ENCODE peak calls at places on chromosomes 11 and 22, in ten cellular contexts. I is NCI-H748 treated with DMSO at 0.1 percent for 48 hours; E is fibroblast of mammary gland; J is Kasumi-1; L is mucosa of descending colon; G is neuronal stem cell; X is stimulated activated effector memory CD8-positive, alpha-beta T cell treated with anti-CD3 and anti-CD28 coated beads, Interleukin-12 subunit alpha, Interleukin-12 subunit beta, amount 100 ng/mL, for 72 hours; K is mammary epithelial cell; C is stimulated activated naive CD8-positive, alpha-beta T cell treated with anti-CD3 and anti-CD28 coated beads, Interleukin-15, Interleukin-2, amounts not matched to agents 100 U/mL and 50 U/mL, for 24 hours; O is effector memory CD8-positive, alpha-beta T cell. T is an unnamed sample.

GRCh38 chr11:7576671-7577225 is 62.9 kb downstream of the PPFIBP2 start:
- DNase-seq in C (no peak), K (no peak), L (peak; percentile 62), O (no peak), G (no peak), I (no peak), E (peak; percentile 56), J (no peak), X (no peak), T (no peak)

GRCh38 chr11:114064216-114064615 is 4.7 kb downstream of the ZBTB16 start:
- DNase-seq in G (no peak), C (no peak), E (no peak), K (no peak), J (no peak), X (no peak), O (no peak), I (no peak), L (no peak), T (no peak)

GRCh38 chr22:29587938-29588699 is 7.2 kb upstream of the NIPSNAP1 start:
- DNase-seq in K (peak; percentile 90), L (no peak), J (no peak), C (no peak), G (no peak), X (no peak), O (no peak), I (no peak), E (peak; percentile 91), T (no peak)

GRCh38 chr22:46142548-46143490 is 7.5 kb upstream of the PPARA start:
- DNase-seq in I (no peak), G (no peak), L (peak; percentile 22), J (no peak), C (no peak), X (no peak), K (no peak), E (no peak), O (no peak), T (no peak)

GRCh38 chr11:93653080-93653479 is 8.4 kb upstream of the CEP295 start:
- DNase-seq in K (no peak), X (peak; percentile 62), E (no peak), L (no peak), J (no peak), C (no peak), O (no peak), G (no peak), I (no peak), T (no peak)

GRCh38 chr11:88377151-88377550 is 39.6 kb upstream of the CTSC start:
- DNase-seq in O (no peak), C (no peak), L (no peak), E (no peak), K (no peak), X (no peak), G (no peak), J (no peak), I (no peak), T (no peak)

GRCh38 chr11:83924987-83925542 is 638.9 kb upstream of the CCDC90B start:
- DNase-seq in I (no peak), O (no peak), E (no peak), G (no peak), J (no peak), L (no peak), K (no peak), X (no peak), C (no peak), T (no peak)

GRCh38 chr11:34680206-34680605 is 59.3 kb downstream of the EHF start:
- DNase-seq in I (peak; percentile 17), E (peak; percentile 50), X (no peak), O (no peak), J (no peak), G (no peak), C (no peak), L (no peak), K (peak; percentile 85), T (no peak)

GRCh38 chr22:26722159-26722558 is 64.8 kb downstream of the MIAT start:
- DNase-seq in O (no peak), K (peak; percentile 46), E (peak; percentile 53), X (no peak), G (no peak), C (no peak), I (no peak), L (no peak), J (no peak), T (no peak)

GRCh38 chr11:72766152-72766902 is 14.1 kb upstream of the ARAP1 start:
- DNase-seq in L (no peak), X (no peak), J (no peak), G (no peak), C (no peak), E (no peak), O (no peak), I (no peak), K (no peak), T (no peak)

GRCh38 chr22:46614070-46614931 is 5.9 kb upstream of the GRAMD4 start:
- DNase-seq in O (peak; percentile 72), L (no peak), C (peak; percentile 61), G (no peak), K (no peak), J (no peak), E (no peak), I (no peak), X (peak; percentile 72), T (no peak)

GRCh38 chr11:111514216-111515031 is at the start of gene HOATZ:
- DNase-seq in G (peak; percentile 68), C (peak; percentile 40), J (no peak), K (no peak), E (no peak), I (no peak), O (no peak), L (no peak), X (no peak), T (no peak)

T was measured in NCI-H1417 treated with DMSO at 0.1 percent for 48 hours.